ENCODE peak calls at places on chromosomes 3 and 15, in four cellular contexts. Z, E, O and Q are unnamed samples.

GRCh38 chr3:147838650-147839049 is 429.5 kb downstream of the ZIC1 start:
- DNase-seq in E (no peak), Z (no peak), O (no peak), Q (no peak)

GRCh38 chr15:70892002-70892911 is at the start of the genes LRRC49 and THAP10:
- DNase-seq in Z (peak; percentile 64), E (peak; percentile 82), O (peak; percentile 91), Q (peak; percentile 85)

GRCh38 chr15:53197426-53197839 is 407.3 kb upstream of the ONECUT1 start:
- DNase-seq in Z (no peak), O (peak; percentile 44), E (peak; percentile 73), Q (peak; percentile 57)

GRCh38 chr3:30162579-30162978 is 443.8 kb upstream of the TGFBR2 start:
- DNase-seq in O (no peak), Z (no peak), E (no peak), Q (no peak)

GRCh38 chr3:80643421-80643820 is 875.6 kb upstream of the ROBO1 start:
- DNase-seq in Z (no peak), O (no peak), E (no peak), Q (no peak)

GRCh38 chr3:114179575-114179974 is 723 bp upstream of the DRD3 start:
- DNase-seq in Z (no peak), O (peak; percentile 18), E (no peak), Q (no peak)

GRCh38 chr3:27712136-27713065 is 9.7 kb downstream of the EOMES start:
- DNase-seq in E (no peak), Z (no peak), O (peak; percentile 55), Q (peak; percentile 85)

GRCh38 chr15:79834496-79834895 is 62.3 kb downstream of the MTHFS start:
- DNase-seq in O (no peak), Z (no peak), E (no peak), Q (no peak)

GRCh38 chr3:126472277-126473006 is 3.2 kb downstream of the ZXDC start:
- DNase-seq in Z (peak; percentile 21), E (no peak), O (peak; percentile 94), Q (peak; percentile 41)

GRCh38 chr3:25469609-25470008 is 41.5 kb downstream of the RARB start:
- DNase-seq in O (no peak), E (no peak), Z (no peak), Q (no peak)

GRCh38 chr3:155963557-155963956 is 93.1 kb downstream of the GMPS start:
- DNase-seq in Z (no peak), O (no peak), E (no peak), Q (no peak)

GRCh38 chr3:37862712-37863551 is 1.3 kb downstream of the CTDSPL start:
- DNase-seq in E (no peak), O (peak; percentile 66), Z (no peak), Q (no peak)

GRCh38 chr15:43527802-43528541 is 10.6 kb downstream of the MAP1A start:
- DNase-seq in E (no peak), O (no peak), Z (no peak), Q (no peak)

GRCh38 chr3:42118762-42119361 is 27.7 kb downstream of the TRAK1 start:
- DNase-seq in Z (peak; percentile 71), E (peak; percentile 19), O (peak; percentile 74), Q (peak; percentile 67)

GRCh38 chr3:26921054-26921453 is 298.5 kb downstream of the LRRC3B start:
- DNase-seq in O (no peak), Z (no peak), E (no peak), Q (no peak)

DNA sequence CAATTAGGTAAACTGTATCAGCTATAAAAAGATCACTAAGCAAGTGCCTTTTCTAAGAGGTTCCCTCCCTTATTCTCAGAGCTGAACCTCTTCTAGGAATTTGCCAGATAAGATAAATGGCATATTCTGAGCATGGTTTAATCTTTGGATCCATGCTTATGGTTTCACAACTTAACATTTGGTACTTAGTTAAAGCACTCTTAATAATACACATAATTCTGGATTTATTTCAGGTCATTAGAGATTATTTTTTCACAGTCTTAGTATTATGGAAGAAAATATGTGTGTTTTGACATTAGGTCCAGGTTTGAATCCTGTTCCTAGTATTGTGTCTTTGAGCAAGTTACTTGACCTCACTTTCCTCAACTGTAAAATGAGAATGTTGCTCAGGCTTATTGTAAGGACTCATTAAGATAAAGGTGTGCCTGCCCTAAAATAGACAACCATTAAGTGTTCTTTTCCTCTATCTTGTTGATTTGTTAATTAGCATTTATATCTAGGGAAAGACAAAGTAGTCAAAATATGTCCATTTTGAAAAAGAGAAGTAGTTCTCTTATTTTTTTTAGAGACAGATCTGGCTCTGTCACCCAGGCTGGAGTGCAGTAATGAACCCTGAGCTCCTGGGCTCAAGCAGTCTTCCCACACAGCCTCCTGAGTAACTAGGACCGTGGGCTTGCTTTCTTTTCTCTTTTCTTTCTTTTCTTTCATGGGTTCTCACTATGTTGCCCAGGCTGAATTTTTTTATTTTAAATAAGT is 43.4 kb downstream of the TSC22D2 start:
- DNase-seq in Z (no peak), O (no peak), E (no peak), Q (no peak)
- TF ChIP-seq SUZ12 in Z (no peak), O (no peak), E (no peak), Q (no peak)

GRCh38 chr3:187104956-187105355 is 34.3 kb downstream of the RPL39L start:
- DNase-seq in Z (no peak), O (no peak), E (no peak), Q (no peak)
- TF ChIP-seq SP1 in Z (no peak), O (no peak), E (no peak), Q (no peak)

GRCh38 chr15:63452552-63453136 is 51.7 kb upstream of the USP3 start:
- DNase-seq in O (no peak), Z (no peak), E (no peak), Q (no peak)
- TF ChIP-seq SUZ12 in O (no peak), Z (no peak), E (no peak), Q (no peak)

DNA sequence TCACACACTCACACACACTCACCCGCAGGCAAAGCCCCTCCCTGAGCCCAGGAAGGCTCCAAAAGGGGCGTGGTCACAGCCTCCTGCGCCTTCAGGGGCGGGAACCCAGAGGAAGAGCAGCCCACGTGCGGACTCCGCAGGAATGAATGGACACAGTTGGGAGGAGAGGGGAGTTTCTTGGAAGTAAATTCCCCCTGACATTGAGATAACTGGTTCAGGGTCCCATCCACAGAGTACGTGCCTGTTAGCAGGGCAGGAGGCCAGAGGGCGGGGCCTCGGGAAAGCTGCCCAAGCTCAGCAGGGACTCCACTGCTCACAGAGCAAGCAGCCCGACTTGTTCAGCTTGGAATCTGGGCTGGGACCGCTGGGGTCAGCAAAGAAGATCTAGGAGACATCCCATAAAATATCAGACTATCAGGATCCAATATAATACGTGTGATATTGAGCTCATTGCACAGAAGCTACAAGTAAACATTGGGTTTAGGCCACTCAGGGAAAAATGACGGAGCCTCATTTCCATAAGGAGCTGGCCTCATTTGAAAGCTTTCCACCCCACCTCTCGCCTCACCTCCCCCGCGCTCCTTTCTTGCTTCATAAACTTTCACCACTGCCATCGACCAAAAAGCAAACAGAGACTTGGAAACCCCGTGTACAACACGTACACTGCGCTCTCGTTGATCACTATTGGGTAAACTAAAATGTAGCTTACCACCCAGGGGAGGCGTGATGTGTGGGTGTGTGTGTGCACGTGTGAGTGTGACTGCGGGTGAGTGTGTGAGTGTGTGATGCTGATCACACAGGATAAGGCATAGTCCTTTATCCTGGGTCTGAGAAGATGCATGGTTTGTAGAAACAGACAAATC is 36.0 kb downstream of the TM2D3 start:
- DNase-seq in Z (no peak), E (peak; percentile 33), O (peak; percentile 60), Q (peak; percentile 85)
- TF ChIP-seq SP1 in Z (no peak), E (no peak), O (no peak), Q (no peak)

DNA sequence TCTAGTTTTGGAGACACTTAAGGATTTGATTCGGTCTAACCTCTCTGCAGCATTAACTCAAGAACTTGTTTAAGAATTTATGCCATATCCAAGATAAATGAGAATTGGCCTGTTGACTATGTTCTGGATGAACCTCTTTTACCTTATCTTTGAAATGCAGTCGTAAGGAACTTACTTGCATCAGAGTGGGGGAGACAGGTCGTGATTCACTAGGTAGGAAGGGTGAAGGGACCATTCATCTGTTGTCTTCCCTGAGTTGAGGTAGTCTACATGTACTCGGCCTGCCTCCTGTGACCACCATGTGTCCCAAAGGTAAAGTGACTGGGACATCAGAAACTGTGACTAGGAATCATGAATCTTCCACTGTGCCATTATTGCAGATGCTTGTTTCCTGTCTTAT is 248.0 kb upstream of the P2RY1 start:
- DNase-seq in E (no peak), O (no peak), Z (no peak), Q (no peak)
- TF ChIP-seq SUZ12 in E (no peak), O (no peak), Z (no peak), Q (no peak)

GRCh38 chr3:9809615-9810356 is at the start of gene TTLL3:
- DNase-seq in Z (no peak), O (no peak), E (no peak), Q (no peak)
- TF ChIP-seq SP1 in Z (no peak), O (no peak), E (no peak), Q (no peak)

GRCh38 chr3:52986938-52987337 is 58.9 kb downstream of the SFMBT1 start:
- DNase-seq in Z (no peak), O (no peak), E (no peak), Q (no peak)

GRCh38 chr3:52983828-52984227 is 62.0 kb downstream of the SFMBT1 start:
- DNase-seq in O (no peak), Z (no peak), E (no peak), Q (no peak)

GRCh38 chr3:52986049-52986448 is 59.8 kb downstream of the SFMBT1 start:
- DNase-seq in O (no peak), Z (no peak), E (no peak), Q (no peak)

GRCh38 chr3:52982839-52983238 is 63.0 kb downstream of the SFMBT1 start:
- DNase-seq in E (no peak), O (no peak), Z (no peak), Q (no peak)

GRCh38 chr3:52983336-52983807 is 62.5 kb downstream of the SFMBT1 start:
- DNase-seq in O (no peak), E (no peak), Z (peak; percentile 88), Q (no peak)
- TF ChIP-seq SUZ12 in O (no peak), E (no peak), Z (no peak), Q (no peak)

GRCh38 chr3:46861996-46862688 is 1.1 kb downstream of the MYL3 start:
- DNase-seq in Z (no peak), O (no peak), E (no peak), Q (no peak)
- TF ChIP-seq SP1 in Z (no peak), O (no peak), E (no peak), Q (no peak)

DNA sequence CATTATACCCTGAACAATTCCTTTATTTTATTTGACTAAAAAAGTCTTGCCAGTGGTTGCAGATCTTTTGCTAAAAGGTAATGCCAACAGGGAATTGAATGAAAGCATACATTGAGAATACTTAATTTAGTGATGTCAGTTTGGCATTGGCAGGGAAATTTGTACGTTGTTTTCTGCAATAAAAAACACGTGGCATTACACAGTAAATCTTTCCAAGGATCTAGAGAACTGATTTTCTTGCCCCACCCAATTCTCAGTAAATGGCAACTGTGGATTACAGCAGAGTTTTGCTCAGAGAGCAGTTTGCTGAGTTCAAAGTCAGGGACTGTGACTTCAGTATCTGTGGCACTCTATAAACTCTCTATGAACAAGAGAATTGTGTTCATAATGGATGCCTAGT is 38.3 kb upstream of the IGSF10 start:
- DNase-seq in E (no peak), O (no peak), Z (no peak), Q (no peak)
- TF ChIP-seq SUZ12 in E (no peak), O (no peak), Z (no peak), Q (no peak)